ENCODE peak calls at places on chromosome 6, in five cellular contexts. I, H, F, Y and P are unnamed samples. For H3K4me1, the result is how much of the 10 kb centered on the place peaks cover.

GRCh38 chr6:146028250-146028789 is 542 bp upstream of the GRM1 start:
- DNase-seq in I (peak), H (peak), F (peak), Y (peak), P (peak)

GRCh38 chr6:166058064-166058739 is 109.4 kb downstream of the TBXT start:
- DNase-seq in I (no peak), H (peak), F (peak), Y (peak), P (no peak)

GRCh38 chr6:136889271-136890193 is 32.6 kb upstream of the SLC35D3 start:
- DNase-seq in I (no peak), H (no peak), F (no peak), Y (no peak), P (no peak)

GRCh38 chr6:128655978-128656498 is 135.6 kb upstream of the PTPRK start:
- DNase-seq in I (peak), H (peak), F (no peak), Y (no peak), P (peak)

GRCh38 chr6:96816182-96816888 is 20.9 kb downstream of the GPR63 start:
- DNase-seq in I (peak), H (peak), F (no peak), Y (no peak), P (peak)

GRCh38 chr6:21104288-21104687 is 489.3 kb upstream of the SOX4 start:
- DNase-seq in I (no peak), H (no peak), F (no peak), Y (no peak), P (no peak)

GRCh38 chr6:147203311-147204059 is 732 bp upstream of the STXBP5 start:
- DNase-seq in I (peak), H (peak), F (peak), Y (peak), P (peak)

GRCh38 chr6:169994734-169995133 is 243.3 kb downstream of the ERMARD start:
- DNase-seq in I (no peak), H (no peak), F (no peak), Y (no peak), P (no peak)

GRCh38 chr6:33746036-33746600 is 587 bp downstream of the IP6K3 start:
- DNase-seq in I (peak), H (peak), F (no peak), Y (peak), P (peak)

GRCh38 chr6:24270011-24270410 is 87.8 kb downstream of the DCDC2 start:
- DNase-seq in I (no peak), H (no peak), F (no peak), Y (no peak), P (no peak)

GRCh38 chr6:152701081-152701862 is 3.6 kb downstream of the MYCT1 start:
- DNase-seq in I (peak), H (peak), F (no peak), Y (no peak), P (no peak)

GRCh38 chr6:150297327-150298028 is 71.3 kb upstream of the IYD start:
- DNase-seq in I (peak), H (no peak), F (no peak), Y (no peak), P (no peak)

GRCh38 chr6:50891290-50891689 is 72.6 kb downstream of the TFAP2B start:
- DNase-seq in I (no peak), H (no peak), F (no peak), Y (no peak), P (no peak)

GRCh38 chr6:155125916-155126315 is 130.8 kb downstream of the TIAM2 start:
- DNase-seq in I (peak), H (no peak), F (no peak), Y (no peak), P (no peak)

GRCh38 chr6:9412951-9413559 is 977.7 kb upstream of the SLC35B3 start:
- DNase-seq in I (peak), H (peak), F (no peak), Y (peak), P (peak)

GRCh38 chr6:37033255-37033654 is 27.8 kb downstream of the FGD2 start:
- DNase-seq in I (no peak), H (no peak), F (no peak), Y (no peak), P (no peak)

GRCh38 chr6:42569102-42570028 is 5.5 kb downstream of the UBR2 start:
- DNase-seq in I (peak), H (no peak), F (no peak), Y (no peak), P (no peak)

GRCh38 chr6:50924758-50925157 is 106.1 kb downstream of the TFAP2B start:
- DNase-seq in I (no peak), H (no peak), F (no peak), Y (no peak), P (no peak)

GRCh38 chr6:25223421-25224052 is 55.6 kb upstream of the CARMIL1 start:
- DNase-seq in I (peak), H (peak), F (peak), Y (peak), P (peak)

GRCh38 chr6:25089442-25089841 is 153.7 kb upstream of the RIPOR2 start:
- DNase-seq in I (no peak), H (no peak), F (no peak), Y (no peak), P (no peak)

GRCh38 chr6:166258854-166259276 is 49.3 kb downstream of the PRR18 start:
- DNase-seq in I (no peak), H (no peak), F (no peak), Y (no peak), P (no peak)

GRCh38 chr6:14838041-14838596 is 407.8 kb upstream of the JARID2 start:
- DNase-seq in I (no peak), H (no peak), F (peak), Y (no peak), P (peak)

GRCh38 chr6:96611342-96611964 is 48.5 kb downstream of the FHL5 start:
- DNase-seq in I (no peak), H (no peak), F (no peak), Y (no peak), P (no peak)

GRCh38 chr6:121767254-121767653 is 331.8 kb downstream of the GJA1 start:
- DNase-seq in I (no peak), H (no peak), F (no peak), Y (no peak), P (no peak)

GRCh38 chr6:131813991-131814390 is 6.2 kb downstream of the ENPP1 start:
- DNase-seq in I (no peak), H (no peak), F (no peak), Y (no peak), P (no peak)

GRCh38 chr6:131808460-131809269 is 845 bp downstream of the ENPP1 start:
- DNase-seq in I (no peak), H (no peak), F (no peak), Y (peak), P (peak)

GRCh38 chr6:131807321-131807643 is 538 bp upstream of the ENPP1 start:
- DNase-seq in I (no peak), H (no peak), F (no peak), Y (no peak), P (no peak)

GRCh38 chr6:131807644-131808459 is at the start of gene ENPP1:
- DNase-seq in I (peak), H (peak), F (peak), Y (peak), P (peak)

GRCh38 chr6:131811510-131811909 is 3.7 kb downstream of the ENPP1 start:
- DNase-seq in I (no peak), H (peak), F (no peak), Y (no peak), P (no peak)
- H3K4me1 ChIP-seq in I (under half), H (under half), F (under half), Y (under half), P (under half)

DNA sequence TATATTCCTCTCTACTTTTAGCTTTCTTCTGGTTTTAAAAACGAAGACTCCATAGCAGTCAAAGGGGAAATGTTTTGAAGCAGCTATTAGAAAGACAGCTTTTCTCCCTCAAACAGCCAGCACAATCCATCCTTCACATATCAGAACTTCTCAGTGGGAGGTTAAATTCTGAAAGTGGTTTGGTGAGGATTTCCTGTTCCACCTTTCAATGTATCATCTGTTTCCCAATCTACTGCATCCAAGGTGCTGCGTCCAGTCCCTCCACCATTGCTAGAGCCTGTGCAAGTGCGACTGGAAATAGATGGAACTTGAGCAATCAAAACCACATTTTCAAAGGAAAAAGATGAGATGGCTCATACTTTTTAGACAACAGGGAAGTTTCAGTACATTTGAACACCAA is 508.3 kb upstream of the ARID1B start:
- DNase-seq in I (no peak), H (no peak), F (no peak), Y (no peak), P (no peak)
- H3K9ac ChIP-seq in I (no peak), H (no peak), F (no peak), Y (no peak), P (no peak)

GRCh38 chr6:156852147-156852857 is 75.1 kb downstream of the ARID1B start:
- DNase-seq in I (no peak), H (no peak), F (no peak), Y (no peak), P (no peak)

GRCh38 chr6:156852858-156853216 is 75.7 kb downstream of the ARID1B start:
- DNase-seq in I (no peak), H (peak), F (no peak), Y (no peak), P (peak)

GRCh38 chr6:156849806-156850205 is 72.6 kb downstream of the ARID1B start:
- DNase-seq in I (no peak), H (no peak), F (no peak), Y (no peak), P (no peak)

GRCh38 chr6:156850356-156850755 is 73.2 kb downstream of the ARID1B start:
- DNase-seq in I (no peak), H (no peak), F (no peak), Y (no peak), P (no peak)

DNA sequence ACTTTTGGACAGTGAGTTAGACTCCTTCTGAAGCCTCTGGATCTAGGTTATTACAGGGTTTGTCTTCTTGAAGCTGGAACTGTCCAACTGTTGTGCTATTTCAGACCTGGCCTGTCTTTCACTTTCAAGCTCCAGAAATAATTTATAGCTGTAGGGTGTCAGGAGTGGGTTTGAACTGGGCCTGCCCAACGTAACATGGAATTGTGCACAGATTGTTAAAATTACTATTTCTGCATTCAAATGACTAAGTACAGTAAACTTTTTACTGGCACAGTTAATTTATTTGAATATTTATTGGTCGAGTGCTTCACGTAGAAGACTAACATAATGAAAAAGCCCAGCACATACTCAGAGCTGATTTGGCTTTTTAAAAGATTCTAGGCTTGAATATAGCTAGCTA is 74.3 kb downstream of the ARID1B start:
- DNase-seq in I (no peak), H (no peak), F (no peak), Y (no peak), P (no peak)
- H3K4me1 ChIP-seq in I (under half), H (under half), F (under half), Y (under half), P (under half)

DNA sequence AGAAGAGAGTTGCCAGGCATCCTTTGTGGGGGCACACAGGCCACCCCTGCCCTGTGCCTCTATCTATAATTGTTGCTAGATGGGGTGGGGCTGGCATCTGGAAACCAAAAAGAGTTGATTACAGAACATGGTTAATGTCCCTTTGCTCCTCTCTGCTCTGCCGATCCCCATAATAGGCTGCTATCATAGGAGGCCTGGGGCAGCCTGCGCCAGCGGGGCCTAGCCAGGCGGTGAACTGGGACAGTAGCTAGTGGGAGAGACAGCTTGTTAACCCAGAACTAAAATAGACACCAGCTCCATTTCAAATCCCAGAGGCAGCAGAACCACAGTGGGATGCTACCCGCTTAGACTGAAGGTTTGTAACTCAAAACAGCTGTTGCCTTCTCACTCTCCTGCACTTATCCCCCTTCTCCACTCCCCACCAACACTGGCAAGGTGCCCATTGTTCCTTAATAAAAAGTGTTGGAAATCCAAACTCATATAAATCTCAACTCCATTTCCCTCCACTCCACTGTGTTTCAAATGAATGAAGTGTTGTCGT is 98.5 kb downstream of the SSR1 start:
- DNase-seq in I (no peak), H (no peak), F (no peak), Y (peak), P (no peak)
- H3K9ac ChIP-seq in I (no peak), H (no peak), F (no peak), Y (no peak), P (no peak)